ENCODE peak calls at places on chromosomes 16 and 17, in five cellular contexts. One of them, this sample, is unnamed.

GRCh38 chr16:63672493-63672892 is 1449.4 kb downstream of the CDH11 start:
- DNase-seq in NCI-H510A treated with DMSO at 0.1 percent for 48 hours: no peak
- DNase-seq in activated CD4-positive, alpha-beta T cell treated with anti-CD3 and anti-CD28 coated beads for 48 hours: no peak
- DNase-seq in cardiac fibroblast: no peak
- DNase-seq in LoVo: no peak
- DNase-seq in this sample: no peak

GRCh38 chr16:27080870-27081269 is 14.1 kb downstream of the C16orf82 start:
- DNase-seq in NCI-H510A treated with DMSO at 0.1 percent for 48 hours: peak
- DNase-seq in activated CD4-positive, alpha-beta T cell treated with anti-CD3 and anti-CD28 coated beads for 48 hours: no peak
- DNase-seq in cardiac fibroblast: no peak
- DNase-seq in LoVo: no peak
- DNase-seq in this sample: no peak

GRCh38 chr16:84450176-84450865 is 54.1 kb downstream of the MEAK7 start:
- DNase-seq in NCI-H510A treated with DMSO at 0.1 percent for 48 hours: no peak
- DNase-seq in activated CD4-positive, alpha-beta T cell treated with anti-CD3 and anti-CD28 coated beads for 48 hours: no peak
- DNase-seq in cardiac fibroblast: no peak
- DNase-seq in LoVo: no peak
- DNase-seq in this sample: no peak

GRCh38 chr17:72123496-72123963 is 2.7 kb downstream of the SOX9 start:
- DNase-seq in NCI-H510A treated with DMSO at 0.1 percent for 48 hours: no peak
- DNase-seq in activated CD4-positive, alpha-beta T cell treated with anti-CD3 and anti-CD28 coated beads for 48 hours: no peak
- DNase-seq in cardiac fibroblast: no peak
- DNase-seq in LoVo: no peak
- DNase-seq in this sample: peak

GRCh38 chr16:66176111-66176510 is 190.4 kb upstream of the CDH5 start:
- DNase-seq in NCI-H510A treated with DMSO at 0.1 percent for 48 hours: no peak
- DNase-seq in activated CD4-positive, alpha-beta T cell treated with anti-CD3 and anti-CD28 coated beads for 48 hours: no peak
- DNase-seq in cardiac fibroblast: no peak
- DNase-seq in LoVo: no peak
- DNase-seq in this sample: no peak

GRCh38 chr16:85675528-85675927 is 13.2 kb downstream of the GINS2 start:
- DNase-seq in NCI-H510A treated with DMSO at 0.1 percent for 48 hours: peak
- DNase-seq in activated CD4-positive, alpha-beta T cell treated with anti-CD3 and anti-CD28 coated beads for 48 hours: no peak
- DNase-seq in cardiac fibroblast: peak
- DNase-seq in LoVo: no peak
- DNase-seq in this sample: peak

GRCh38 chr17:6498356-6498755 is 54.1 kb downstream of the PIMREG start:
- DNase-seq in NCI-H510A treated with DMSO at 0.1 percent for 48 hours: no peak
- DNase-seq in activated CD4-positive, alpha-beta T cell treated with anti-CD3 and anti-CD28 coated beads for 48 hours: no peak
- DNase-seq in cardiac fibroblast: no peak
- DNase-seq in LoVo: no peak
- DNase-seq in this sample: no peak

GRCh38 chr16:64428463-64428862 is 693.4 kb downstream of the CDH11 start:
- DNase-seq in NCI-H510A treated with DMSO at 0.1 percent for 48 hours: no peak
- DNase-seq in activated CD4-positive, alpha-beta T cell treated with anti-CD3 and anti-CD28 coated beads for 48 hours: no peak
- DNase-seq in cardiac fibroblast: peak
- DNase-seq in LoVo: peak
- DNase-seq in this sample: peak

GRCh38 chr17:39653662-39654331 is 11.4 kb upstream of the TCAP start:
- DNase-seq in NCI-H510A treated with DMSO at 0.1 percent for 48 hours: peak
- DNase-seq in activated CD4-positive, alpha-beta T cell treated with anti-CD3 and anti-CD28 coated beads for 48 hours: peak
- DNase-seq in cardiac fibroblast: peak
- DNase-seq in LoVo: peak
- DNase-seq in this sample: no peak

GRCh38 chr17:63528183-63528582 is 5.0 kb downstream of the KCNH6 start:
- DNase-seq in NCI-H510A treated with DMSO at 0.1 percent for 48 hours: no peak
- DNase-seq in activated CD4-positive, alpha-beta T cell treated with anti-CD3 and anti-CD28 coated beads for 48 hours: no peak
- DNase-seq in cardiac fibroblast: no peak
- DNase-seq in LoVo: no peak
- DNase-seq in this sample: no peak

GRCh38 chr17:5422505-5422904 is 2.5 kb downstream of the RPAIN start:
- DNase-seq in NCI-H510A treated with DMSO at 0.1 percent for 48 hours: no peak
- DNase-seq in activated CD4-positive, alpha-beta T cell treated with anti-CD3 and anti-CD28 coated beads for 48 hours: no peak
- DNase-seq in cardiac fibroblast: peak
- DNase-seq in LoVo: peak
- DNase-seq in this sample: peak

GRCh38 chr16:57658130-57658877 is 9.8 kb upstream of the ADGRG3 start:
- DNase-seq in NCI-H510A treated with DMSO at 0.1 percent for 48 hours: no peak
- DNase-seq in activated CD4-positive, alpha-beta T cell treated with anti-CD3 and anti-CD28 coated beads for 48 hours: no peak
- DNase-seq in cardiac fibroblast: no peak
- DNase-seq in LoVo: no peak
- DNase-seq in this sample: no peak

GRCh38 chr16:85250609-85251223 is 138.4 kb upstream of the CIBAR2 start:
- DNase-seq in NCI-H510A treated with DMSO at 0.1 percent for 48 hours: no peak
- DNase-seq in activated CD4-positive, alpha-beta T cell treated with anti-CD3 and anti-CD28 coated beads for 48 hours: no peak
- DNase-seq in cardiac fibroblast: peak
- DNase-seq in LoVo: no peak
- DNase-seq in this sample: no peak

GRCh38 chr17:35345926-35346771 is 27.3 kb downstream of the SLFN11 start:
- DNase-seq in NCI-H510A treated with DMSO at 0.1 percent for 48 hours: no peak
- DNase-seq in activated CD4-positive, alpha-beta T cell treated with anti-CD3 and anti-CD28 coated beads for 48 hours: peak
- DNase-seq in cardiac fibroblast: peak
- DNase-seq in LoVo: no peak
- DNase-seq in this sample: peak

GRCh38 chr16:3641801-3642396 is 12.6 kb upstream of the DNASE1 start:
- DNase-seq in NCI-H510A treated with DMSO at 0.1 percent for 48 hours: no peak
- DNase-seq in activated CD4-positive, alpha-beta T cell treated with anti-CD3 and anti-CD28 coated beads for 48 hours: no peak
- DNase-seq in cardiac fibroblast: no peak
- DNase-seq in LoVo: no peak
- DNase-seq in this sample: no peak

GRCh38 chr17:1779571-1780074 is 17.8 kb downstream of the SERPINF1 start:
- DNase-seq in NCI-H510A treated with DMSO at 0.1 percent for 48 hours: no peak
- DNase-seq in activated CD4-positive, alpha-beta T cell treated with anti-CD3 and anti-CD28 coated beads for 48 hours: no peak
- DNase-seq in cardiac fibroblast: peak
- DNase-seq in LoVo: peak
- DNase-seq in this sample: peak

GRCh38 chr17:354651-355556 is 2.3 kb upstream of the RPH3AL start:
- DNase-seq in NCI-H510A treated with DMSO at 0.1 percent for 48 hours: peak
- DNase-seq in activated CD4-positive, alpha-beta T cell treated with anti-CD3 and anti-CD28 coated beads for 48 hours: no peak
- DNase-seq in cardiac fibroblast: no peak
- DNase-seq in LoVo: no peak
- DNase-seq in this sample: no peak

GRCh38 chr16:51327001-51327400 is 175.9 kb upstream of the SALL1 start:
- DNase-seq in NCI-H510A treated with DMSO at 0.1 percent for 48 hours: no peak
- DNase-seq in activated CD4-positive, alpha-beta T cell treated with anti-CD3 and anti-CD28 coated beads for 48 hours: no peak
- DNase-seq in cardiac fibroblast: peak
- DNase-seq in LoVo: no peak
- DNase-seq in this sample: peak

GRCh38 chr16:69522732-69523404 is 42.9 kb upstream of the NFAT5 start:
- DNase-seq in NCI-H510A treated with DMSO at 0.1 percent for 48 hours: no peak
- DNase-seq in activated CD4-positive, alpha-beta T cell treated with anti-CD3 and anti-CD28 coated beads for 48 hours: peak
- DNase-seq in cardiac fibroblast: no peak
- DNase-seq in LoVo: peak
- DNase-seq in this sample: no peak

GRCh38 chr17:44607836-44608690 is 48.2 kb upstream of the MEIOC start:
- DNase-seq in NCI-H510A treated with DMSO at 0.1 percent for 48 hours: peak
- DNase-seq in activated CD4-positive, alpha-beta T cell treated with anti-CD3 and anti-CD28 coated beads for 48 hours: no peak
- DNase-seq in cardiac fibroblast: peak
- DNase-seq in LoVo: no peak
- DNase-seq in this sample: peak

GRCh38 chr16:86065711-86066110 is 166.7 kb downstream of the IRF8 start:
- DNase-seq in NCI-H510A treated with DMSO at 0.1 percent for 48 hours: no peak
- DNase-seq in activated CD4-positive, alpha-beta T cell treated with anti-CD3 and anti-CD28 coated beads for 48 hours: no peak
- DNase-seq in cardiac fibroblast: no peak
- DNase-seq in LoVo: no peak
- DNase-seq in this sample: no peak

GRCh38 chr16:22397459-22397858 is 23.0 kb upstream of the CDR2 start:
- DNase-seq in NCI-H510A treated with DMSO at 0.1 percent for 48 hours: no peak
- DNase-seq in activated CD4-positive, alpha-beta T cell treated with anti-CD3 and anti-CD28 coated beads for 48 hours: no peak
- DNase-seq in cardiac fibroblast: peak
- DNase-seq in LoVo: no peak
- DNase-seq in this sample: peak

GRCh38 chr17:77343031-77343866 is 202.5 kb downstream of the SEC14L1 start:
- DNase-seq in NCI-H510A treated with DMSO at 0.1 percent for 48 hours: no peak
- DNase-seq in activated CD4-positive, alpha-beta T cell treated with anti-CD3 and anti-CD28 coated beads for 48 hours: no peak
- DNase-seq in cardiac fibroblast: no peak
- DNase-seq in LoVo: no peak
- DNase-seq in this sample: no peak

GRCh38 chr17:2335726-2336214 is 487 bp downstream of the TSR1 start:
- DNase-seq in NCI-H510A treated with DMSO at 0.1 percent for 48 hours: no peak
- DNase-seq in activated CD4-positive, alpha-beta T cell treated with anti-CD3 and anti-CD28 coated beads for 48 hours: no peak
- DNase-seq in cardiac fibroblast: no peak
- DNase-seq in LoVo: no peak
- DNase-seq in this sample: no peak

GRCh38 chr16:15880909-15881308 is 7.5 kb downstream of the CEP20 start:
- DNase-seq in NCI-H510A treated with DMSO at 0.1 percent for 48 hours: no peak
- DNase-seq in activated CD4-positive, alpha-beta T cell treated with anti-CD3 and anti-CD28 coated beads for 48 hours: no peak
- DNase-seq in cardiac fibroblast: no peak
- DNase-seq in LoVo: no peak
- DNase-seq in this sample: no peak

GRCh38 chr17:48795444-48796162 is 21.4 kb downstream of the TTLL6 start:
- DNase-seq in NCI-H510A treated with DMSO at 0.1 percent for 48 hours: no peak
- DNase-seq in activated CD4-positive, alpha-beta T cell treated with anti-CD3 and anti-CD28 coated beads for 48 hours: no peak
- DNase-seq in cardiac fibroblast: peak
- DNase-seq in LoVo: peak
- DNase-seq in this sample: peak

GRCh38 chr16:14303182-14303618 is 232.1 kb downstream of the MRTFB start:
- DNase-seq in NCI-H510A treated with DMSO at 0.1 percent for 48 hours: no peak
- DNase-seq in activated CD4-positive, alpha-beta T cell treated with anti-CD3 and anti-CD28 coated beads for 48 hours: no peak
- DNase-seq in cardiac fibroblast: peak
- DNase-seq in LoVo: no peak
- DNase-seq in this sample: no peak

GRCh38 chr16:65059421-65059980 is 62.4 kb downstream of the CDH11 start:
- DNase-seq in NCI-H510A treated with DMSO at 0.1 percent for 48 hours: no peak
- DNase-seq in activated CD4-positive, alpha-beta T cell treated with anti-CD3 and anti-CD28 coated beads for 48 hours: no peak
- DNase-seq in cardiac fibroblast: no peak
- DNase-seq in LoVo: no peak
- DNase-seq in this sample: no peak

GRCh38 chr17:72520665-72521303 is 400.0 kb downstream of the SOX9 start:
- DNase-seq in NCI-H510A treated with DMSO at 0.1 percent for 48 hours: no peak
- DNase-seq in activated CD4-positive, alpha-beta T cell treated with anti-CD3 and anti-CD28 coated beads for 48 hours: no peak
- DNase-seq in cardiac fibroblast: no peak
- DNase-seq in LoVo: no peak
- DNase-seq in this sample: no peak